ENCODE peak calls at places on chromosomes 6 and 20, in four cellular contexts. X is dorsolateral prefrontal cortex, R is AG04450, H is adrenal gland. T is an unnamed sample.

GRCh38 chr6:148179786-148180185 is 162.9 kb upstream of the SASH1 start:
- DNase-seq in X (no peak), R (no peak), H (no peak), T (no peak)

GRCh38 chr6:110360671-110361070 is 2.5 kb upstream of the METTL24 start:
- DNase-seq in X (no peak), R (no peak), H (no peak), T (no peak)

GRCh38 chr6:44932651-44933091 is 395.5 kb upstream of the RUNX2 start:
- DNase-seq in X (no peak), R (no peak), H (no peak), T (no peak)

GRCh38 chr20:62741191-62741676 is 32.6 kb downstream of the NTSR1 start:
- DNase-seq in X (peak; percentile 23), R (no peak), H (no peak), T (no peak)

GRCh38 chr6:98828210-98828798 is 6.1 kb upstream of the POU3F2 start:
- DNase-seq in X (no peak), R (no peak), H (no peak), T (no peak)

GRCh38 chr6:4085329-4085695 is 6.4 kb upstream of the FAM217A start:
- DNase-seq in X (no peak), R (no peak), H (no peak), T (no peak)

GRCh38 chr6:41439524-41440418 is 104.4 kb downstream of the NCR2 start:
- DNase-seq in X (no peak), R (no peak), H (no peak), T (no peak)

GRCh38 chr6:134063966-134064445 is 11.6 kb upstream of the SLC2A12 start:
- DNase-seq in X (peak; percentile 75), R (peak; percentile 68), H (peak; percentile 68), T (peak; percentile 67)

GRCh38 chr6:148440877-148441453 is 98.3 kb downstream of the SASH1 start:
- DNase-seq in X (no peak), R (peak; percentile 72), H (peak; percentile 64), T (peak; percentile 56)

GRCh38 chr6:158042245-158042798 is 60.7 kb downstream of the SYNJ2 start:
- DNase-seq in X (peak; percentile 57), R (peak; percentile 79), H (peak; percentile 85), T (no peak)

GRCh38 chr6:3501826-3502505 is 45.1 kb upstream of the SLC22A23 start:
- DNase-seq in X (no peak), R (no peak), H (no peak), T (no peak)

GRCh38 chr6:47343631-47344421 is 34.1 kb upstream of the TNFRSF21 start:
- DNase-seq in X (no peak), R (no peak), H (no peak), T (peak; percentile 12)

GRCh38 chr20:20448891-20449290 is 81.0 kb downstream of the INSM1 start:
- DNase-seq in X (no peak), R (no peak), H (no peak), T (no peak)

GRCh38 chr6:111804627-111805235 is 68.5 kb downstream of the FYN start:
- DNase-seq in X (no peak), R (no peak), H (no peak), T (peak; percentile 10)

GRCh38 chr6:163339466-163339865 is 75.1 kb upstream of the QKI start:
- DNase-seq in X (no peak), R (no peak), H (no peak), T (no peak)

GRCh38 chr6:99073223-99073622 is 125.5 kb upstream of the FBXL4 start:
- DNase-seq in X (no peak), R (no peak), H (no peak), T (no peak)

GRCh38 chr20:60048634-60049578 is 90.7 kb downstream of the CDH26 start:
- DNase-seq in X (no peak), R (no peak), H (no peak), T (no peak)

GRCh38 chr6:168078199-168078942 is 641 bp downstream of the FRMD1 start:
- DNase-seq in X (no peak), R (no peak), H (no peak), T (no peak)

GRCh38 chr6:43089874-43090556 is 13.9 kb downstream of the PTK7 start:
- DNase-seq in X (no peak), R (no peak), H (no peak), T (no peak)

GRCh38 chr20:44104807-44105517 is 82.0 kb downstream of the JPH2 start:
- DNase-seq in X (no peak), R (peak; percentile 74), H (no peak), T (no peak)

GRCh38 chr6:152112503-152113261 is 305.2 kb downstream of the ESR1 start:
- DNase-seq in X (no peak), R (no peak), H (peak; percentile 71), T (peak; percentile 66)

GRCh38 chr6:118097576-118097975 is 190.5 kb downstream of the SLC35F1 start:
- DNase-seq in X (no peak), R (no peak), H (no peak), T (no peak)

GRCh38 chr20:36601546-36601945 is 4.0 kb upstream of the RAB5IF start:
- DNase-seq in X (no peak), R (no peak), H (no peak), T (no peak)
- H3K27ac ChIP-seq in X (no peak overlapping the region), R (no peak overlapping the region), H (no peak overlapping the region), T (no peak overlapping the region)

DNA sequence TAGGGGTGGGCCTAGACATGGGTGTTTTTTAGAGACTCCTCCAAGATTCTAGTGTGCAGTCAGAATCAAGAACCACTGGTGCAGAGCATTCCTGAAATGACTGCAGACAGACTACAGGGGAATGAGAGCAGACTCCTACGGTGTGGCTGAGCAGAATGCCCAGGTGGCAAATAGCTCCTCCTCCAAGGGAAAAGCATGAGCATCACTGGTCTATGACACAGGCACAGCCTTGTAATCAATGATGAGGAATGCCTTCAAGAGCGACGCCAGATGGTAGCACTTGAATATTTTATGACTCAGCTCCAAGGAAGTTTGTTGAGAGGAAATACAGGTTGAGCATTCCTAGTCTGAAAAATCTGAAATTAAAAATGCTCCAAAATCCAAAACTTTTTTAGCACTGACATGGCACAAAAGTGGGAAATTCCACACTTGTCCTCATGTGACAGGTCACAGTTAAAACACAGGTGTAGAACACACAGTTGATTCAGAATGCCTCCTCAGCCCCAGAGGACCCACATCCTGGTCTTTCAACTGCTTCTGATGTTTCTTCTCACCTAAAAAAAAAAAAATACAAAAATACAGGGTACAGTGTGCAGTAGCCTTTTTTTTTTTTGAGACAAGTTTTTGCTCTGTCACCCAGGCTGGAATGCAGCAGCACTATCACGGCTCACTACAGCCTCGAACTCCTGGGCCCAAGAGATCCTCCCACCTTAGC is 10.5 kb upstream of the FAM8A1 start:
- DNase-seq in X (no peak), R (peak; percentile 83), H (no peak), T (no peak)
- H3K27ac ChIP-seq in X (no peak overlapping the region), R (peak overlapping the region; percentile 47), H (no peak overlapping the region), T (no peak overlapping the region)

DNA sequence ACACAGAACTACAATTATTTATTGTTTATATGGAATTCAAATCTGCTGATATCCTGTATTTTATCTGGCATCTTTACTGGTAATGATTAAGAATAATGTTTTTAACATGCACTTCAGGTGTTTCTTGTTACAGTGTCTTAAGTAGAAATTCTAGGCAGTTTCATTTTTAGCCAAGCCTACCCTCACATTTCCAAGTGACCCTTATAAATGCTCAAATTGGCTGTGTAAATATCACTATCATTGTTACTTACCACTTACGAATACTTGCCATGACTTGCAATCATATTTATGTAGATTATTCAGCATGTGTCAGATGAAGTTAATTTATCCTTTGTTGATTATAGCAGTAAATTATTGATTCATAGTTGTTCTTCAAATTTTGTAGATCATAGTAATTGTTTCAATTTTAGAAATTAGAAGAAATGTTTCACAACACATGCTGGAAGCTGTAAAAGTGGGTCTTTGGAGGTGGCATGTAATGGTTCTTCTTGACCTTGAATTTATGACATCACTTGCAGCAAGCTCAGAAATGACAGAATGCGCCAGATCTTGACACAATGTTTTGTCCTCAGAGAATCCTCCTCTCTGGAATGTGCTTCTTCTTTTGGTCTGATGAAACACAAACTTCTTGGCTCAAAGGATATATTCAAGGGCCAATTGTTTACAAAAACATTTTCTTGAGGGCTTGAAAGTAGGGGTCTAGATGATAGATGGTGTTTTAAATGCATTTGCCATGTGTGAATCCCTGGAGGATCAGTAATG is 471.8 kb downstream of the COL12A1 start:
- DNase-seq in X (no peak), R (no peak), H (no peak), T (no peak)
- H3K27ac ChIP-seq in X (no peak overlapping the region), R (no peak overlapping the region), H (no peak overlapping the region), T (no peak overlapping the region)

DNA sequence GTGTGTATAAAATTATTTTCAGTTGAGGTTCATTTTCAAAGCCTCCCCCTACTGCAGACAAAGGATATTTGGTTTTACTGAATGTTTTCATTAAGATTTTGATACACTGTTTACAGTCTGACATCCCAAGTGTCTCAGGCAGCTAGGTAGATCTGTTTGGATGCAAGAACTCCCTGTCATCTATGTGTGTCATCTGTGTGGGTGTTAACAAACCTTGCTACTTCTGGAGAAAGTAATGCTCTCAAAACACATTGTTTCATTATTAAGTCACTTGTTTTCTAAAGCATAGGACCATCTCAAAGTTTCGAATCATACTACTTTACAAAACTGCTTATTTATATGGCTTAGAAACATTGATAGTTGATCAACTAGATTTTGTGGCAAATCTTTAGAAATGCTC is 114.5 kb upstream of the TMEM170B start:
- DNase-seq in X (no peak), R (no peak), H (no peak), T (no peak)
- H3K27ac ChIP-seq in X (no peak overlapping the region), R (no peak overlapping the region), H (no peak overlapping the region), T (no peak overlapping the region)

DNA sequence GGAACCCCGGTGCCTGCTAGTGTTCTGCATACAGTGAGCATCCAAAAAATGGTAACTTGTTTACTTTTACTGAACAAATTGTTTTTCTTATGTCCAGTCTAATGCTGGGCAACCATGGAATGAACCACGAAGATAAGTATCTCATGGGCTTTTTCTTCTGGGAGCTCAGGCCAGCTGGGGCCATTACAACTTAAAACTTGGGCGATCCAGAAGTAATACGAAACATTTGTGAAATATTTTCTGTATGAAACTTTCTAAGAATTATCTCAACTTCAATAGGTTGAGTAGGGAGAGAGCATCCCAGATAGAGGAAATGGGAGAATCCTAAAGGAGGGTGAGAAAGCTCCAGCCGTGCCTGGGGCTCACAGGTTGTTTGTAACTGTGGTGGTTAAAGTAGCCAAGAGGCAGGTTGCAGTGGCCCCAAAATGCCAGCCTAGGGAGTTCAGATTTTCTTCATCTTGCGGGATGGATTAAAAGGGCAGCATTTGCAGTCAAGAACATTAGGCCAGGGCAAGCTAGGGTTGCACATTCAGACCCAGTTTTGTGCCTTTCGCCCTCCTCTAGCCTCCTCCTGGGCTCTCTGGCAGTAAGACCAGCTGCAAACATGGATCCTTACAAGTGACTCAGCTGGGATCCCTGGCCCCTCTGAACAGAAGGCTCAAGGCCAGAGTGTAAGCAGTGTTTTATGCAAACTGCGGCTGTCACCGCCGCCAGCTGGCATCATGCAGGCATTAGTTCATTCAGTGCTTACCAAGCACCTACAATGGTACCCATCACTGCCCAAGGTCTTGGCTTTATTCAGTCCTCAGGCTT is 41.5 kb downstream of the ELMO2 start:
- DNase-seq in X (peak; percentile 69), R (no peak), H (peak; percentile 89), T (peak; percentile 32)
- H3K27ac ChIP-seq in X (peak overlapping the region; percentile 93), R (peak overlapping the region; percentile 39), H (peak overlapping the region; percentile 74), T (peak overlapping the region; percentile 85)

GRCh38 chr6:68728124-68728523 is 93.0 kb downstream of the ADGRB3 start:
- DNase-seq in X (no peak), R (no peak), H (no peak), T (no peak)
- H3K27ac ChIP-seq in X (peak overlapping the region; percentile 13), R (no peak overlapping the region), H (no peak overlapping the region), T (no peak overlapping the region)